ENCODE peak calls at places on chromosomes 1 and 21, in five cellular contexts. One of them, this sample, is unnamed.

GRCh38 chr1:241647658-241648057 is 4.4 kb upstream of the WDR64 start:
- DNase-seq in psoas muscle: no peak
- DNase-seq in transverse colon: no peak
- DNase-seq in adrenal gland: no peak
- DNase-seq in hepatocyte: no peak
- DNase-seq in this sample: no peak

GRCh38 chr1:160204526-160205241 is 500 bp upstream of the PEA15 start:
- DNase-seq in adrenal gland: no peak
- DNase-seq in hepatocyte: no peak
- DNase-seq in transverse colon: peak; percentile 47
- DNase-seq in psoas muscle: no peak
- DNase-seq in this sample: no peak

GRCh38 chr1:193567937-193568336 is 381.5 kb upstream of the B3GALT2 start:
- DNase-seq in hepatocyte: no peak
- DNase-seq in transverse colon: no peak
- DNase-seq in psoas muscle: no peak
- DNase-seq in adrenal gland: no peak
- DNase-seq in this sample: no peak

GRCh38 chr1:151867785-151868403 is 14.4 kb upstream of the THEM5 start:
- DNase-seq in psoas muscle: no peak
- DNase-seq in transverse colon: peak; percentile 15
- DNase-seq in hepatocyte: no peak
- DNase-seq in adrenal gland: no peak
- DNase-seq in this sample: no peak

GRCh38 chr21:17550671-17551308 is 37.9 kb downstream of the CXADR start:
- DNase-seq in psoas muscle: no peak
- DNase-seq in adrenal gland: no peak
- DNase-seq in transverse colon: no peak
- DNase-seq in hepatocyte: no peak
- DNase-seq in this sample: no peak

GRCh38 chr1:18739408-18739807 is 108.8 kb downstream of the PAX7 start:
- DNase-seq in adrenal gland: no peak
- DNase-seq in transverse colon: no peak
- DNase-seq in hepatocyte: no peak
- DNase-seq in psoas muscle: no peak
- DNase-seq in this sample: no peak

GRCh38 chr1:197951089-197951488 is 33.9 kb downstream of the LHX9 start:
- DNase-seq in transverse colon: no peak
- DNase-seq in hepatocyte: no peak
- DNase-seq in adrenal gland: no peak
- DNase-seq in psoas muscle: no peak
- DNase-seq in this sample: no peak

GRCh38 chr21:35351434-35351833 is 302.3 kb upstream of the RUNX1 start:
- DNase-seq in adrenal gland: no peak
- DNase-seq in hepatocyte: no peak
- DNase-seq in psoas muscle: no peak
- DNase-seq in transverse colon: no peak
- DNase-seq in this sample: no peak

GRCh38 chr1:23387494-23387893 is 17.9 kb upstream of the ZNF436 start:
- DNase-seq in adrenal gland: no peak
- DNase-seq in transverse colon: no peak
- DNase-seq in psoas muscle: no peak
- DNase-seq in hepatocyte: no peak
- DNase-seq in this sample: no peak

GRCh38 chr1:34684246-34684645 is 70.6 kb upstream of the GJB5 start:
- DNase-seq in transverse colon: no peak
- DNase-seq in adrenal gland: no peak
- DNase-seq in psoas muscle: no peak
- DNase-seq in hepatocyte: peak; percentile 67
- DNase-seq in this sample: no peak

GRCh38 chr1:11384170-11384554 is 94.8 kb upstream of the DISP3 start:
- DNase-seq in transverse colon: no peak
- DNase-seq in hepatocyte: no peak
- DNase-seq in adrenal gland: no peak
- DNase-seq in psoas muscle: no peak
- DNase-seq in this sample: no peak

GRCh38 chr1:12435639-12436344 is 182.2 kb downstream of the DHRS3 start:
- DNase-seq in hepatocyte: no peak
- DNase-seq in adrenal gland: no peak
- DNase-seq in transverse colon: no peak
- DNase-seq in psoas muscle: no peak
- DNase-seq in this sample: no peak

GRCh38 chr1:61436491-61437120 is 288.3 kb downstream of the TM2D1 start:
- DNase-seq in psoas muscle: no peak
- DNase-seq in transverse colon: no peak
- DNase-seq in hepatocyte: no peak
- DNase-seq in adrenal gland: no peak
- DNase-seq in this sample: peak; percentile 56

GRCh38 chr1:82934069-82934468 is 1064.9 kb downstream of the TTLL7 start:
- DNase-seq in adrenal gland: no peak
- DNase-seq in psoas muscle: peak; percentile 35
- DNase-seq in hepatocyte: no peak
- DNase-seq in transverse colon: no peak
- DNase-seq in this sample: peak; percentile 43

GRCh38 chr1:59163268-59164092 is 133.4 kb upstream of the FGGY start:
- DNase-seq in adrenal gland: no peak
- DNase-seq in psoas muscle: no peak
- DNase-seq in transverse colon: no peak
- DNase-seq in hepatocyte: no peak
- DNase-seq in this sample: no peak

GRCh38 chr1:216705686-216706085 is 17.5 kb downstream of the ESRRG start:
- DNase-seq in adrenal gland: no peak
- DNase-seq in psoas muscle: no peak
- DNase-seq in transverse colon: no peak
- DNase-seq in hepatocyte: no peak
- DNase-seq in this sample: no peak

GRCh38 chr1:114169509-114169908 is 15.8 kb upstream of the SYT6 start:
- DNase-seq in hepatocyte: no peak
- DNase-seq in psoas muscle: no peak
- DNase-seq in transverse colon: no peak
- DNase-seq in adrenal gland: no peak
- DNase-seq in this sample: no peak

GRCh38 chr21:29343517-29343916 is 44.8 kb downstream of the BACH1 start:
- DNase-seq in hepatocyte: no peak
- DNase-seq in adrenal gland: no peak
- DNase-seq in psoas muscle: no peak
- DNase-seq in transverse colon: no peak
- DNase-seq in this sample: no peak

GRCh38 chr1:36134031-36134430 is 9.0 kb upstream of the COL8A2 start:
- DNase-seq in hepatocyte: peak; percentile 7
- DNase-seq in adrenal gland: no peak
- DNase-seq in psoas muscle: no peak
- DNase-seq in transverse colon: no peak
- DNase-seq in this sample: no peak

GRCh38 chr1:30106125-30106524 is 617.3 kb downstream of the MATN1 start:
- DNase-seq in adrenal gland: peak; percentile 62
- DNase-seq in psoas muscle: no peak
- DNase-seq in transverse colon: peak; percentile 20
- DNase-seq in hepatocyte: peak; percentile 72
- DNase-seq in this sample: no peak

GRCh38 chr1:209227941-209228340 is 355.6 kb upstream of the CAMK1G start:
- DNase-seq in psoas muscle: no peak
- DNase-seq in hepatocyte: no peak
- DNase-seq in adrenal gland: no peak
- DNase-seq in transverse colon: no peak
- DNase-seq in this sample: no peak

GRCh38 chr21:17089121-17089520 is 423.7 kb upstream of the CXADR start:
- DNase-seq in hepatocyte: peak; percentile 28
- DNase-seq in psoas muscle: no peak
- DNase-seq in transverse colon: no peak
- DNase-seq in adrenal gland: no peak
- DNase-seq in this sample: no peak

GRCh38 chr1:111576547-111576946 is 43.0 kb upstream of the RAP1A start:
- DNase-seq in adrenal gland: no peak
- DNase-seq in hepatocyte: peak; percentile 58
- DNase-seq in transverse colon: peak; percentile 66
- DNase-seq in psoas muscle: no peak
- DNase-seq in this sample: no peak

GRCh38 chr1:111565079-111565478 is 54.5 kb upstream of the RAP1A start:
- DNase-seq in transverse colon: no peak
- DNase-seq in psoas muscle: no peak
- DNase-seq in hepatocyte: no peak
- DNase-seq in adrenal gland: no peak
- DNase-seq in this sample: no peak

GRCh38 chr1:205933672-205934618 is 9.3 kb downstream of the SLC26A9 start:
- DNase-seq in adrenal gland: peak; percentile 63
- DNase-seq in psoas muscle: peak; percentile 6
- DNase-seq in hepatocyte: peak; percentile 71
- DNase-seq in transverse colon: no peak
- DNase-seq in this sample: no peak

GRCh38 chr1:158112994-158113758 is 67.5 kb upstream of the CD1D start:
- DNase-seq in adrenal gland: no peak
- DNase-seq in transverse colon: peak; percentile 37
- DNase-seq in hepatocyte: peak; percentile 84
- DNase-seq in psoas muscle: no peak
- DNase-seq in this sample: peak; percentile 72

GRCh38 chr1:163307479-163308171 is 14.1 kb upstream of the NUF2 start:
- DNase-seq in hepatocyte: no peak
- DNase-seq in transverse colon: no peak
- DNase-seq in adrenal gland: no peak
- DNase-seq in psoas muscle: no peak
- DNase-seq in this sample: no peak

GRCh38 chr1:222892137-222892763 is 77.4 kb downstream of the DISP1 start:
- DNase-seq in hepatocyte: peak; percentile 28
- DNase-seq in transverse colon: no peak
- DNase-seq in psoas muscle: no peak
- DNase-seq in adrenal gland: no peak
- DNase-seq in this sample: no peak

GRCh38 chr21:39094847-39095525 is 88.3 kb downstream of the PSMG1 start:
- DNase-seq in transverse colon: no peak
- DNase-seq in hepatocyte: peak; percentile 81
- DNase-seq in psoas muscle: no peak
- DNase-seq in adrenal gland: no peak
- DNase-seq in this sample: no peak

GRCh38 chr1:161080391-161081150 is 8.8 kb downstream of the NECTIN4 start:
- DNase-seq in adrenal gland: no peak
- DNase-seq in transverse colon: no peak
- DNase-seq in hepatocyte: no peak
- DNase-seq in psoas muscle: no peak
- DNase-seq in this sample: no peak

GRCh38 chr1:172338295-172338735 is 82.2 kb upstream of the C1orf105 start:
- DNase-seq in adrenal gland: no peak
- DNase-seq in psoas muscle: no peak
- DNase-seq in transverse colon: no peak
- DNase-seq in hepatocyte: no peak
- DNase-seq in this sample: no peak

GRCh38 chr1:171590022-171590421 is 32.0 kb upstream of the MYOCOS start:
- DNase-seq in hepatocyte: no peak
- DNase-seq in psoas muscle: no peak
- DNase-seq in adrenal gland: no peak
- DNase-seq in transverse colon: no peak
- DNase-seq in this sample: no peak

GRCh38 chr1:173562813-173563212 is 40.1 kb downstream of the SLC9C2 start:
- DNase-seq in adrenal gland: no peak
- DNase-seq in hepatocyte: no peak
- DNase-seq in transverse colon: no peak
- DNase-seq in psoas muscle: no peak
- DNase-seq in this sample: no peak

GRCh38 chr1:212359794-212360479 is 54.7 kb downstream of the PACC1 start:
- DNase-seq in transverse colon: no peak
- DNase-seq in hepatocyte: no peak
- DNase-seq in adrenal gland: no peak
- DNase-seq in psoas muscle: no peak
- DNase-seq in this sample: no peak

GRCh38 chr1:39258146-39258924 is 53.8 kb downstream of the MACF1 start:
- DNase-seq in adrenal gland: peak; percentile 93
- DNase-seq in transverse colon: peak; percentile 76
- DNase-seq in psoas muscle: peak; percentile 75
- DNase-seq in hepatocyte: peak; percentile 81
- DNase-seq in this sample: peak; percentile 71

GRCh38 chr1:63774617-63775417 is 1.0 kb downstream of the ROR1 start:
- DNase-seq in adrenal gland: no peak
- DNase-seq in hepatocyte: peak; percentile 62
- DNase-seq in psoas muscle: peak; percentile 71
- DNase-seq in transverse colon: peak; percentile 28
- DNase-seq in this sample: peak; percentile 75

GRCh38 chr1:30982937-30983336 is 74.4 kb upstream of the SDC3 start:
- DNase-seq in psoas muscle: no peak
- DNase-seq in transverse colon: no peak
- DNase-seq in hepatocyte: no peak
- DNase-seq in adrenal gland: no peak
- DNase-seq in this sample: no peak

GRCh38 chr21:21159253-21159899 is 161.2 kb downstream of the NCAM2 start:
- DNase-seq in psoas muscle: no peak
- DNase-seq in adrenal gland: no peak
- DNase-seq in transverse colon: no peak
- DNase-seq in hepatocyte: no peak
- DNase-seq in this sample: no peak

GRCh38 chr1:119986007-119986497 is 83.4 kb downstream of the NOTCH2 start:
- DNase-seq in adrenal gland: no peak
- DNase-seq in hepatocyte: no peak
- DNase-seq in psoas muscle: no peak
- DNase-seq in transverse colon: no peak
- DNase-seq in this sample: no peak
- H3K4me3 ChIP-seq in adrenal gland: no peak overlapping the region
- H3K4me3 ChIP-seq in hepatocyte: no peak overlapping the region
- H3K4me3 ChIP-seq in psoas muscle: no peak overlapping the region
- H3K4me3 ChIP-seq in transverse colon: no peak overlapping the region
- H3K4me3 ChIP-seq in this sample: no peak overlapping the region

GRCh38 chr1:145956776-145957442 is 908 bp downstream of the LIX1L start:
- DNase-seq in adrenal gland: peak; percentile 85
- DNase-seq in hepatocyte: peak; percentile 28
- DNase-seq in transverse colon: no peak
- DNase-seq in psoas muscle: peak; percentile 68
- DNase-seq in this sample: peak; percentile 73
- H3K27ac ChIP-seq in adrenal gland: peak overlapping the region; percentile 99
- H3K27ac ChIP-seq in hepatocyte: peak overlapping the region; percentile 88
- H3K27ac ChIP-seq in transverse colon: peak overlapping the region; percentile 86
- H3K27ac ChIP-seq in psoas muscle: peak overlapping the region; percentile 92
- H3K27ac ChIP-seq in this sample: peak overlapping the region; percentile 99

GRCh38 chr1:24508911-24509310 is 6.3 kb downstream of the RCAN3 start:
- DNase-seq in psoas muscle: no peak
- DNase-seq in transverse colon: no peak
- DNase-seq in hepatocyte: no peak
- DNase-seq in adrenal gland: no peak
- DNase-seq in this sample: no peak
- H3K4me3 ChIP-seq in psoas muscle: no peak overlapping the region
- H3K4me3 ChIP-seq in transverse colon: no peak overlapping the region
- H3K4me3 ChIP-seq in hepatocyte: no peak overlapping the region
- H3K4me3 ChIP-seq in adrenal gland: no peak overlapping the region
- H3K4me3 ChIP-seq in this sample: no peak overlapping the region

DNA sequence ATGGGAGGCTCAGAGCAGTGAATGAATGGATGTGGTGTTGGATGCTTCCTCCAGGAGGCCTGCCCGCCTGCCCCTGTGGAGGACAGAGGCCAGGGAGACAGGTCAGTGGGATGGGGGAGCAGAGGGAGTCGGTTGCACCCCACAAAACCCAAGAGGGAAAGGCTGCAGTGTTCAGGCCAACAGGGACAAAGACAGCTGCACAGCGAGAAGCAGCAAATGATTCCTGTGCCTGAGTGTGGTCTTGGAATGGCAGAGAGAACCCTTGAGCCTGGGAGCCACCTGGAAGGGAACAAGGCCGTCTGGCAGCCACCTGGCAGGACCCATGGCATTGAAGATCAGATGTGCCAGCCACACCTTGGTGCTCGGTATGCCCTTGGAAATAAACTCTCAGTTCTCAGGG is 8.1 kb downstream of the TFF3 start:
- DNase-seq in hepatocyte: no peak
- DNase-seq in adrenal gland: peak; percentile 33
- DNase-seq in transverse colon: no peak
- DNase-seq in psoas muscle: no peak
- DNase-seq in this sample: no peak
- H3K27ac ChIP-seq in hepatocyte: no peak overlapping the region
- H3K27ac ChIP-seq in adrenal gland: no peak overlapping the region
- H3K27ac ChIP-seq in transverse colon: no peak overlapping the region
- H3K27ac ChIP-seq in psoas muscle: no peak overlapping the region
- H3K27ac ChIP-seq in this sample: no peak overlapping the region

This sample was measured in right cardiac atrium.